ENCODE peak calls at places on chromosomes 12 and 14, in eight cellular contexts. Y is DND-41, K is adrenal gland, U is mammary epithelial cell, J is RWPE2, D is gastrocnemius medialis, F is body of pancreas, Q is tibial artery. M is an unnamed sample. For H3K9me3, the result is how much of the 10 kb centered on the place peaks cover.

GRCh38 chr14:40292664-40293063 is 860.4 kb upstream of the FBXO33 start:
- DNase-seq in Y (no peak), K (no peak), U (no peak), J (no peak), D (no peak), F (no peak), Q (no peak), M (no peak)

GRCh38 chr14:29301571-29301970 is 535.0 kb downstream of the FOXG1 start:
- DNase-seq in Y (no peak), K (no peak), U (no peak), J (no peak), D (no peak), F (no peak), Q (no peak), M (no peak)

GRCh38 chr14:61080591-61081010 is 99.6 kb downstream of the SLC38A6 start:
- DNase-seq in Y (no peak), K (no peak), U (no peak), J (no peak), D (no peak), F (no peak), Q (no peak), M (no peak)

GRCh38 chr12:75844985-75845384 is 186.6 kb downstream of the PHLDA1 start:
- DNase-seq in Y (no peak), K (no peak), U (no peak), J (no peak), D (no peak), F (no peak), Q (no peak), M (no peak)

GRCh38 chr14:26123459-26123858 is 474.4 kb downstream of the NOVA1 start:
- DNase-seq in Y (no peak), K (no peak), U (no peak), J (no peak), D (no peak), F (no peak), Q (no peak), M (no peak)

GRCh38 chr12:85325452-85325851 is 45.4 kb downstream of the ALX1 start:
- DNase-seq in Y (no peak), K (no peak), U (no peak), J (no peak), D (no peak), F (no peak), Q (no peak), M (no peak)

GRCh38 chr12:91565246-91565645 is 382.6 kb upstream of the DCN start:
- DNase-seq in Y (no peak), K (no peak), U (no peak), J (no peak), D (no peak), F (no peak), Q (no peak), M (no peak)

GRCh38 chr12:124298685-124299410 is 4.0 kb downstream of the RFLNA start:
- DNase-seq in Y (no peak), K (no peak), U (no peak), J (peak), D (no peak), F (no peak), Q (no peak), M (no peak)

GRCh38 chr12:128801879-128802391 is 21.8 kb downstream of the SLC15A4 start:
- DNase-seq in Y (no peak), K (no peak), U (peak), J (no peak), D (peak), F (no peak), Q (no peak), M (no peak)

GRCh38 chr12:45671254-45671653 is 58.3 kb upstream of the ARID2 start:
- DNase-seq in Y (no peak), K (no peak), U (no peak), J (no peak), D (peak), F (no peak), Q (no peak), M (no peak)

GRCh38 chr14:91996951-91997371 is 42.9 kb downstream of the TRIP11 start:
- DNase-seq in Y (no peak), K (no peak), U (peak), J (no peak), D (no peak), F (peak), Q (no peak), M (no peak)

GRCh38 chr14:54572316-54572715 is 5.4 kb downstream of the SAMD4A start:
- DNase-seq in Y (no peak), K (no peak), U (peak), J (no peak), D (no peak), F (no peak), Q (no peak), M (no peak)

GRCh38 chr14:87830443-87831096 is 162.4 kb downstream of the GALC start:
- DNase-seq in Y (no peak), K (no peak), U (no peak), J (no peak), D (no peak), F (no peak), Q (no peak), M (no peak)

GRCh38 chr12:4027412-4027811 is 154.2 kb upstream of the PARP11 start:
- DNase-seq in Y (peak), K (no peak), U (no peak), J (no peak), D (no peak), F (no peak), Q (no peak), M (no peak)

GRCh38 chr14:54489318-54489683 is 521 bp upstream of the GMFB start:
- DNase-seq in Y (no peak), K (no peak), U (no peak), J (no peak), D (no peak), F (no peak), Q (no peak), M (no peak)

GRCh38 chr14:99907761-99908652 is 114.8 kb downstream of the EML1 start:
- DNase-seq in Y (no peak), K (no peak), U (no peak), J (no peak), D (no peak), F (peak), Q (no peak), M (no peak)

GRCh38 chr14:52906141-52906601 is 44.7 kb downstream of the FERMT2 start:
- DNase-seq in Y (no peak), K (no peak), U (peak), J (no peak), D (no peak), F (no peak), Q (no peak), M (no peak)

GRCh38 chr12:120093336-120093591 is 23.3 kb downstream of the RAB35 start:
- DNase-seq in Y (no peak), K (no peak), U (no peak), J (no peak), D (no peak), F (no peak), Q (no peak), M (no peak)

GRCh38 chr14:77031680-77032482 is 3.4 kb upstream of the IRF2BPL start:
- DNase-seq in Y (no peak), K (no peak), U (no peak), J (no peak), D (peak), F (peak), Q (peak), M (no peak)

GRCh38 chr14:74239848-74240793 is 872 bp downstream of the VSX2 start:
- DNase-seq in Y (no peak), K (no peak), U (no peak), J (no peak), D (no peak), F (no peak), Q (no peak), M (no peak)

GRCh38 chr14:23009939-23010718 is at the start of gene C14orf93:
- DNase-seq in Y (peak), K (peak), U (peak), J (peak), D (peak), F (peak), Q (peak), M (no peak)

GRCh38 chr14:105064721-105065143 is 498 bp downstream of the GPR132 start:
- DNase-seq in Y (no peak), K (peak), U (no peak), J (no peak), D (no peak), F (peak), Q (no peak), M (no peak)

GRCh38 chr14:23030936-23031335 is 3.8 kb downstream of the PSMB5 start:
- DNase-seq in Y (no peak), K (no peak), U (no peak), J (no peak), D (no peak), F (no peak), Q (no peak), M (no peak)

GRCh38 chr14:52356025-52356424 is 41.9 kb downstream of the PTGER2 start:
- DNase-seq in Y (no peak), K (no peak), U (peak), J (no peak), D (no peak), F (no peak), Q (no peak), M (no peak)

GRCh38 chr12:93581370-93581769 is 8.9 kb downstream of the SOCS2 start:
- DNase-seq in Y (no peak), K (no peak), U (no peak), J (no peak), D (no peak), F (no peak), Q (no peak), M (no peak)

GRCh38 chr12:18479266-18479665 is 217.9 kb downstream of the PIK3C2G start:
- DNase-seq in Y (no peak), K (no peak), U (peak), J (no peak), D (no peak), F (no peak), Q (no peak), M (no peak)

GRCh38 chr12:53277981-53278380 is 9.9 kb downstream of the ESPL1 start:
- DNase-seq in Y (no peak), K (no peak), U (no peak), J (no peak), D (no peak), F (no peak), Q (no peak), M (no peak)

GRCh38 chr14:26332966-26333365 is 264.9 kb downstream of the NOVA1 start:
- DNase-seq in Y (no peak), K (no peak), U (no peak), J (no peak), D (peak), F (peak), Q (peak), M (no peak)

DNA sequence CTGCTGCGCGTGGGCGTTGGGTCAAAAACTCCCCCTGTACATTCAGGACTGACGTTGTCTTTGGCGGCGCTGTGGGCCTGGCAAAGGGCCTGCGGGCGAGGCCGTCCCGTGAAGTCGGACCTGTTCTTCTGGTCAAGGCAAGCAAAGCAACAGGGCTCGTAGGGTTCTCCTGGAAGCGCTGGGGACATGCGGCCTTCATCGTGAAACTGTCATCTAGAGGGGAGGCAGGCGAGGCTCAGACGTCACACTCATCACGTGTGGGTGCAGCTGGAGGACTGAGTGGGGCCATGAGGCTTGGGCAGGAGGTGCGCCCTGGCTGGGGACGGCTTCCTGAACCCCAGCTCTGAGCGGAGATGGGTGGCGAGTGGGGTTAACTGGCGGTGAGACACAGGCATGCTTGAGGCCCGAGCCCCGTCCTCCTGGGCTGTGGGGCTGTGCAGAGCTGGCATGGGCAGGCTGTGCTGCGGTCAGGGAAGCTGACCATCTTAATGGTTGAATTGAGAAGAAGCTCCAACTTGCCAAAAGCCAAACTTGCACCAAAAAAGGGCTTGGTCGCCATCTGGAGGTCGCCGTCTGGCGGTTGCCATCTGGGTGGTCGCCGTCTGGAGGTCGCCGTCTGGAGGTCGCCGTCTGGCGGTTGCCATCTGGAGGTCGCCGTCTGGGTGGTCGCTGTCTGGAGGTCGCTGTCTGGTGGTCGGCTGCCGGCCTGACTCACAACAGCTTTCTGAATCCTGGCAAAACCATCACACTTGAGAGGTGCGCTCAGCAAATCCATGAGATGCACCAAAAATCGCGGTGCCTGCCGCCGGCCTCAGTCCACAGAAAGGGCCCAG is 66.2 kb downstream of the NOC4L start:
- DNase-seq in Y (no peak), K (no peak), U (no peak), J (no peak), D (no peak), F (no peak), Q (no peak), M (no peak)
- H3K9me3 ChIP-seq in Y (under half), K (under half), U (under half), J (under half), D (under half), F (under half), Q (under half), M (under half)

GRCh38 chr12:109914461-109914860 is 14.4 kb downstream of the TCHP start:
- DNase-seq in Y (no peak), K (no peak), U (no peak), J (no peak), D (no peak), F (no peak), Q (no peak), M (no peak)

GRCh38 chr12:109915171-109916040 is 15.3 kb downstream of the TCHP start:
- DNase-seq in Y (no peak), K (no peak), U (no peak), J (no peak), D (no peak), F (peak), Q (no peak), M (no peak)

GRCh38 chr12:109912790-109913189 is 12.7 kb downstream of the TCHP start:
- DNase-seq in Y (no peak), K (no peak), U (no peak), J (no peak), D (no peak), F (no peak), Q (no peak), M (no peak)

GRCh38 chr12:109910254-109910968 is 10.3 kb downstream of the TCHP start:
- DNase-seq in Y (no peak), K (no peak), U (no peak), J (no peak), D (no peak), F (no peak), Q (no peak), M (no peak)

DNA sequence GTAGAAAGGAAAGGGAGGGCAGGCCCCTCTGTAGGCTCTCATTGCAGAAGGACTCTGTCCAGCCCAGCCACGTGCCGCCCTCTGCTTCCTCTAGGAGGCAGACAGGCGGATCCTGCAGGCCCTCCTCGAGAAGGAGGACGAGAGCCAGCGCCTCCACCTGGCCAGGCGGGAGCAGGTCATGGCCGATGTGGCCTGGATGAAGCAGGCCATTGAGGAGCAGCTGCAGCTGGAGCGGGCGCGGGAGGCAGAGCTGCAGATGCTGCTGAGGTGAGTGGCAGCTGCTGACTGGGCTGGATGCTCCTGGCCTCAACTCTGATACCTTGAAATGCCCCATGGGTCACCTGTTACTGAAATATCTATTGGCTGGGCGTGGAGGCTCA is 10.9 kb downstream of the TCHP start:
- DNase-seq in Y (peak), K (no peak), U (no peak), J (no peak), D (no peak), F (no peak), Q (no peak), M (no peak)
- H3K4me3 ChIP-seq in Y (no peak), K (no peak), U (no peak), J (no peak), D (no peak), F (no peak), Q (no peak), M (no peak)

GRCh38 chr12:50916292-50916691 is 36.1 kb upstream of the HIGD1C start:
- DNase-seq in Y (no peak), K (no peak), U (no peak), J (no peak), D (no peak), F (no peak), Q (no peak), M (no peak)

GRCh38 chr12:50918584-50919316 is 33.6 kb upstream of the HIGD1C start:
- DNase-seq in Y (no peak), K (no peak), U (no peak), J (no peak), D (no peak), F (no peak), Q (no peak), M (no peak)

GRCh38 chr12:50913224-50913623 is 39.1 kb upstream of the HIGD1C start:
- DNase-seq in Y (no peak), K (no peak), U (no peak), J (no peak), D (no peak), F (no peak), Q (no peak), M (no peak)

DNA sequence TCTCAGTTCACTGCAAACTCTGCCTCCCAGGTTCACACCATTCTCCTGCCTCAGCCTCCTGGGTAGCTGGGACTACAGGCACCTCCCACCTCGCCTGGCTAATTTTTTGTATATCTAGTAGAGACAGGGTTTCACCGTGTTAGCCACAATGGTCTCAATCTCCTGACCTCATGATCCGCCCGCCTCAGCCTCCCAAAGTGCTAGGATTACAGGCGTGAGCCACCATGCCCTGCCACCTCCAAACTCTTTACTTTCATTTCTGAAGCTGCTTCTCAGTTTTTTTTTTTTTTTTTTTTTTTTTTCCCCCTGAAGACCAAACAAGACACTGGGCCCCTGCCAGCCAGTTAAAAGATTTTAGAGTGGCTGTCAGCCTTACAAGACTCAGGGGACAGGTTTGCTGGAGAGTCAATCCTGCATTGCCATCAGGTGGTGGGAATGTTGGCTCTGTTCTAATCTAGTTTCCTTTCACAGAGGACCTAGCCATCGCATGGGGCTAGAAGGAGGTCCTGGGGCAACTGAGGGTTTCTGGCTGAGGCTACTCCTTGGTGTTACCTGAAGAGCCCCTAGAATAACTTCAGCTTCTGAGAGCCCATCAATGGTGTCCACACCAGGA is 37.4 kb upstream of the HIGD1C start:
- DNase-seq in Y (peak), K (no peak), U (no peak), J (no peak), D (no peak), F (no peak), Q (no peak), M (no peak)
- TF ChIP-seq CTCF in Y (no peak), K (no peak), U (no peak), J (no peak), D (no peak), F (no peak), Q (no peak), M (no peak)

GRCh38 chr12:34398706-34399630 is 376.7 kb downstream of the ALG10 start:
- DNase-seq in Y (no peak), K (peak), U (no peak), J (peak), D (peak), F (peak), Q (peak), M (no peak)
- H3K9me3 ChIP-seq in Y (under half), K (under half), U (under half), J (under half), D (under half), F (half or more), Q (half or more), M (under half)

DNA sequence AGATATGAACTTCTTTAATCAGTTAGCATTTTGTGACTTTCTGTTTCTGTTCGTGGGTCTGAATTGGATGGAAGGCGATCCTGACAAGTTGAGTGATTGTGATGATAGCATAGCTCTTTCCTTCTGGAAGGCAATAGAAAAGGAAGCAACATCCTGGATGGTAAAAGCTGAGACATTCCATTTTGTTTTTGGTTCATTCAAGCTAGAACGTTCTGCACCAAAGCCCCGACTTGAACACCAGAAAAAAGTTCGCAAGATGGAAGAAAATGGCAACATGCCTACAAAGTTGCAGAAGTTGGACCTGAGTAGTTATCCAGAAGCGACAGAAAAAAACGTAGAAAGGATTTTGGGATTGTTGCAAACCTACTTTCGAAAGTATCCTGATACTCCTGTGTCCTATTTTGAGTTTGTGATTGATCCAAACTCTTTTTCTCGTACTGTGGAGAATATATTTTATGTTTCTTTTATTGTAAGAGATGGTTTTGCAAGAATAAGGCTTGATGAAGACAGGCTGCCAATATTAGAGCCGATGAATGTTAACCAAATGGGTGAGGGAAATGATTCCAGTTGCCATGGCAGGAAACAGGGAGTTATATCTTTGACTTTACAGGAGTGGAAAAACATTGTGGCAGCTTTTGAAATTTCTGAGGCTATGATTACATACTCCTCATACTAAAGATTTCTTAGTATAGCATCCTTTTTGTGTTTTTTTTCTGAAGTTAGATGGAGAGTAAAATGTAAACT is 894 bp downstream of the EID3 start:
- DNase-seq in Y (no peak), K (no peak), U (no peak), J (no peak), D (no peak), F (no peak), Q (no peak), M (no peak)
- H3K4me3 ChIP-seq in Y (no peak), K (no peak), U (peak), J (no peak), D (peak), F (no peak), Q (peak), M (peak)

GRCh38 chr12:69052613-69053408 is 119.8 kb upstream of the CPM start:
- DNase-seq in Y (no peak), K (peak), U (peak), J (no peak), D (no peak), F (peak), Q (no peak), M (no peak)
- TF ChIP-seq CTCF in Y (no peak), K (no peak), U (peak), J (peak), D (no peak), F (peak), Q (no peak), M (no peak)

M was measured in thoracic aorta.